ENCODE peak calls at places on chromosomes 13 and 19, in seven cellular contexts. I, R, Q, X, J, L and K are unnamed samples.

GRCh38 chr13:71144883-71145282 is 722.1 kb downstream of the DACH1 start:
- DNase-seq in L (no peak), Q (no peak), X (no peak), J (no peak), I (no peak), R (no peak), K (no peak)

GRCh38 chr13:45521292-45521691 is 56.6 kb downstream of the COG3 start:
- DNase-seq in R (no peak), J (peak; percentile 86), Q (no peak), L (no peak), I (peak; percentile 85), X (no peak), K (no peak)

GRCh38 chr19:56144396-56144795 is 3.3 kb downstream of the ZNF444 start:
- DNase-seq in Q (no peak), L (no peak), I (no peak), R (no peak), J (no peak), X (no peak), K (no peak)

GRCh38 chr19:16896913-16897571 is 8.2 kb downstream of the F2RL3 start:
- DNase-seq in L (peak; percentile 89), R (peak; percentile 65), Q (peak; percentile 38), J (peak; percentile 91), X (peak; percentile 94), I (peak; percentile 96), K (peak; percentile 99)

GRCh38 chr19:8320564-8321066 is 560 bp downstream of the NDUFA7 start:
- DNase-seq in L (peak; percentile 60), X (no peak), Q (no peak), J (no peak), R (no peak), I (no peak), K (no peak)

GRCh38 chr13:23751195-23751594 is 138.0 kb downstream of the MIPEP start:
- DNase-seq in X (no peak), I (no peak), J (peak; percentile 53), L (no peak), Q (no peak), R (no peak), K (no peak)

GRCh38 chr13:114309806-114310410 is 4.4 kb upstream of the CHAMP1 start:
- DNase-seq in J (no peak), L (no peak), X (no peak), Q (no peak), R (no peak), I (no peak), K (no peak)

GRCh38 chr13:30880151-30880551 is 25.9 kb upstream of the MEDAG start:
- DNase-seq in J (peak; percentile 66), Q (no peak), I (peak; percentile 72), X (no peak), R (no peak), L (no peak), K (no peak)

GRCh38 chr19:12784871-12785430 is 6.3 kb upstream of the JUNB start:
- DNase-seq in J (peak; percentile 26), I (peak; percentile 45), L (peak; percentile 56), Q (no peak), X (no peak), R (no peak), K (no peak)

GRCh38 chr19:10620786-10621185 is 4.6 kb upstream of the SLC44A2 start:
- DNase-seq in L (no peak), R (no peak), X (no peak), J (no peak), I (peak; percentile 17), Q (no peak), K (no peak)

GRCh38 chr13:85709072-85709471 is 90.1 kb downstream of the SLITRK6 start:
- DNase-seq in J (peak; percentile 41), L (no peak), Q (no peak), I (no peak), X (no peak), R (no peak), K (no peak)

GRCh38 chr19:3253270-3253669 is 28.8 kb downstream of the CELF5 start:
- DNase-seq in Q (no peak), L (no peak), R (no peak), I (no peak), J (no peak), X (no peak), K (no peak)

GRCh38 chr13:84571264-84571663 is 689.0 kb upstream of the SLITRK1 start:
- DNase-seq in J (peak; percentile 0), I (no peak), X (no peak), L (no peak), Q (no peak), R (no peak), K (no peak)

GRCh38 chr13:80921556-80921955 is 580.6 kb upstream of the SPRY2 start:
- DNase-seq in R (no peak), X (no peak), Q (no peak), I (peak; percentile 79), L (no peak), J (no peak), K (no peak)

GRCh38 chr19:46357846-46358583 is 11.1 kb downstream of the PPP5C start:
- DNase-seq in Q (no peak), R (no peak), I (peak; percentile 62), J (peak; percentile 36), L (no peak), X (no peak), K (no peak)

GRCh38 chr13:37685206-37685605 is 86.6 kb upstream of the POSTN start:
- DNase-seq in R (no peak), X (no peak), Q (no peak), I (no peak), L (no peak), J (peak; percentile 28), K (no peak)

GRCh38 chr19:11364935-11365334 is 9.5 kb upstream of the SWSAP1 start:
- DNase-seq in X (no peak), I (no peak), Q (no peak), L (no peak), J (no peak), R (no peak), K (no peak)

GRCh38 chr13:58461217-58461616 is 829.7 kb downstream of the PCDH17 start:
- DNase-seq in L (no peak), R (no peak), J (no peak), Q (no peak), I (no peak), X (no peak), K (no peak)

GRCh38 chr19:10189631-10190425 is 4.9 kb downstream of the DNMT1 start:
- DNase-seq in I (peak; percentile 48), J (peak; percentile 38), R (peak; percentile 16), X (no peak), L (no peak), Q (no peak), K (no peak)

GRCh38 chr13:93476175-93476574 is 249.6 kb downstream of the GPC6 start:
- DNase-seq in I (peak; percentile 78), J (peak; percentile 91), L (no peak), Q (no peak), X (no peak), R (no peak), K (no peak)

GRCh38 chr13:62040806-62041205 is 625.2 kb upstream of the PCDH20 start:
- DNase-seq in R (no peak), X (no peak), L (no peak), J (no peak), I (no peak), Q (no peak), K (no peak)

GRCh38 chr19:12202250-12202649 is 39.4 kb downstream of the ZNF136 start:
- DNase-seq in I (peak; percentile 3), Q (peak; percentile 30), X (peak; percentile 18), R (peak; percentile 15), L (peak; percentile 60), J (no peak), K (no peak)

GRCh38 chr19:1425102-1425842 is 12.9 kb upstream of the RPS15 start:
- DNase-seq in Q (no peak), J (no peak), L (no peak), R (no peak), X (no peak), I (no peak), K (no peak)

GRCh38 chr19:17496337-17496997 is 15.0 kb upstream of the PGLS start:
- DNase-seq in Q (peak; percentile 59), I (peak; percentile 78), X (peak; percentile 63), R (peak; percentile 86), L (peak; percentile 87), J (peak; percentile 52), K (no peak)

GRCh38 chr19:4633140-4633967 is 6.0 kb upstream of the TNFAIP8L1 start:
- DNase-seq in L (peak; percentile 62), X (peak; percentile 58), R (peak; percentile 42), I (peak; percentile 82), Q (no peak), J (peak; percentile 85), K (no peak)

GRCh38 chr13:47413112-47413511 is 516.3 kb upstream of the HTR2A start:
- DNase-seq in L (no peak), R (no peak), Q (no peak), I (peak; percentile 74), J (peak; percentile 34), X (no peak), K (no peak)

GRCh38 chr19:27833031-27833430 is 1379.9 kb downstream of the UQCRFS1 start:
- DNase-seq in R (no peak), X (no peak), J (no peak), I (no peak), L (no peak), Q (no peak), K (no peak)

GRCh38 chr19:47509973-47510372 is 4.9 kb downstream of the NAPA start:
- DNase-seq in X (no peak), R (no peak), L (no peak), J (no peak), Q (no peak), I (no peak), K (no peak)

GRCh38 chr19:56253737-56254136 is 18.8 kb upstream of the EDDM13 start:
- DNase-seq in Q (no peak), L (no peak), J (peak; percentile 71), R (peak; percentile 1), X (no peak), I (peak; percentile 66), K (no peak)

GRCh38 chr19:7505682-7506384 is 10.1 kb upstream of the ZNF358 start:
- DNase-seq in J (no peak), Q (no peak), X (no peak), R (no peak), L (peak; percentile 89), I (no peak), K (no peak)

GRCh38 chr13:111516712-111517640 is 196.5 kb downstream of the TEX29 start:
- DNase-seq in R (no peak), Q (no peak), I (no peak), X (no peak), L (no peak), J (no peak), K (no peak)

GRCh38 chr19:49327878-49328544 is 3.0 kb upstream of the SLC6A16 start:
- DNase-seq in X (no peak), J (peak; percentile 23), I (peak; percentile 47), R (peak; percentile 57), Q (no peak), L (no peak), K (peak; percentile 34)

GRCh38 chr19:45045671-45046353 is 7.0 kb downstream of the CLASRP start:
- DNase-seq in J (no peak), L (no peak), X (no peak), I (no peak), Q (no peak), R (no peak), K (no peak)

GRCh38 chr13:64746845-64747244 is 2483.3 kb downstream of the PCDH9 start:
- DNase-seq in X (no peak), L (no peak), I (no peak), R (no peak), J (no peak), Q (no peak), K (no peak)

GRCh38 chr19:50500060-50500752 is 10.8 kb downstream of the JOSD2 start:
- DNase-seq in L (peak; percentile 42), J (no peak), I (no peak), X (peak; percentile 83), R (no peak), Q (no peak), K (no peak)

GRCh38 chr13:24625324-24625723 is 54.9 kb upstream of the ATP12A start:
- DNase-seq in I (no peak), J (no peak), R (no peak), L (no peak), X (no peak), Q (no peak), K (no peak)

GRCh38 chr19:2477732-2478191 is 1.8 kb downstream of the GADD45B start:
- DNase-seq in X (no peak), I (peak; percentile 51), J (peak; percentile 49), L (no peak), Q (no peak), R (no peak), K (no peak)

GRCh38 chr13:31261241-31261640 is 61.5 kb downstream of the B3GLCT start:
- DNase-seq in L (no peak), Q (no peak), R (no peak), I (peak; percentile 8), X (no peak), J (no peak), K (no peak)